ENCODE peak calls at places on chromosomes 4 and X, in nine cellular contexts. One of them, this sample, is unnamed. For H3K4me1, the result is how much of the 10 kb centered on the place peaks cover.

GRCh38 chr4:157222764-157223145 is 2.2 kb downstream of the GRIA2 start:
- DNase-seq in OCI-LY7: no peak
- DNase-seq in neural progenitor cell: no peak
- DNase-seq in colonic mucosa: no peak
- DNase-seq in pancreas: no peak
- DNase-seq in upper lobe of right lung: no peak
- DNase-seq in suprapubic skin: no peak
- DNase-seq in uterus: peak
- DNase-seq in Peyer's patch: peak
- DNase-seq in this sample: no peak

GRCh38 chr4:82282875-82283274 is 90.9 kb downstream of the HNRNPD start:
- DNase-seq in neural progenitor cell: no peak
- DNase-seq in upper lobe of right lung: no peak
- DNase-seq in uterus: no peak
- DNase-seq in Peyer's patch: no peak
- DNase-seq in colonic mucosa: no peak
- DNase-seq in OCI-LY7: no peak
- DNase-seq in pancreas: no peak
- DNase-seq in suprapubic skin: no peak
- DNase-seq in this sample: no peak

GRCh38 chrX:142327182-142327581 is 122.1 kb upstream of the MAGEC2 start:
- DNase-seq in uterus: no peak
- DNase-seq in suprapubic skin: no peak
- DNase-seq in pancreas: no peak
- DNase-seq in Peyer's patch: no peak
- DNase-seq in colonic mucosa: no peak
- DNase-seq in upper lobe of right lung: no peak
- DNase-seq in neural progenitor cell: no peak
- DNase-seq in OCI-LY7: no peak
- DNase-seq in this sample: no peak

GRCh38 chrX:17706676-17707075 is 30.6 kb upstream of the SCML1 start:
- DNase-seq in Peyer's patch: no peak
- DNase-seq in neural progenitor cell: no peak
- DNase-seq in OCI-LY7: no peak
- DNase-seq in upper lobe of right lung: no peak
- DNase-seq in colonic mucosa: no peak
- DNase-seq in suprapubic skin: no peak
- DNase-seq in uterus: no peak
- DNase-seq in pancreas: no peak
- DNase-seq in this sample: no peak

GRCh38 chrX:1587161-1587560 is 4.2 kb upstream of the AKAP17A start:
- DNase-seq in OCI-LY7: peak
- DNase-seq in Peyer's patch: no peak
- DNase-seq in pancreas: no peak
- DNase-seq in upper lobe of right lung: no peak
- DNase-seq in neural progenitor cell: no peak
- DNase-seq in uterus: no peak
- DNase-seq in colonic mucosa: peak
- DNase-seq in suprapubic skin: no peak
- DNase-seq in this sample: no peak

GRCh38 chr4:1990348-1990645 is 18.5 kb downstream of the NELFA start:
- DNase-seq in neural progenitor cell: no peak
- DNase-seq in upper lobe of right lung: peak
- DNase-seq in colonic mucosa: peak
- DNase-seq in Peyer's patch: no peak
- DNase-seq in uterus: no peak
- DNase-seq in OCI-LY7: no peak
- DNase-seq in suprapubic skin: peak
- DNase-seq in pancreas: no peak
- DNase-seq in this sample: no peak

GRCh38 chrX:134173541-134174272 is 63.3 kb upstream of the CCDC160 start:
- DNase-seq in suprapubic skin: no peak
- DNase-seq in Peyer's patch: no peak
- DNase-seq in upper lobe of right lung: no peak
- DNase-seq in OCI-LY7: no peak
- DNase-seq in uterus: no peak
- DNase-seq in neural progenitor cell: peak
- DNase-seq in pancreas: no peak
- DNase-seq in colonic mucosa: no peak
- DNase-seq in this sample: no peak

GRCh38 chr4:9847971-9848764 is 66.7 kb downstream of the DRD5 start:
- DNase-seq in colonic mucosa: no peak
- DNase-seq in Peyer's patch: no peak
- DNase-seq in pancreas: no peak
- DNase-seq in upper lobe of right lung: no peak
- DNase-seq in neural progenitor cell: no peak
- DNase-seq in uterus: no peak
- DNase-seq in OCI-LY7: no peak
- DNase-seq in suprapubic skin: no peak
- DNase-seq in this sample: no peak

GRCh38 chr4:68693325-68694075 is 23.0 kb upstream of the UGT2B15 start:
- DNase-seq in pancreas: no peak
- DNase-seq in colonic mucosa: no peak
- DNase-seq in neural progenitor cell: no peak
- DNase-seq in upper lobe of right lung: no peak
- DNase-seq in Peyer's patch: no peak
- DNase-seq in OCI-LY7: no peak
- DNase-seq in uterus: no peak
- DNase-seq in suprapubic skin: no peak
- DNase-seq in this sample: no peak

GRCh38 chr4:155891058-155891457 is 12.4 kb upstream of the TDO2 start:
- DNase-seq in colonic mucosa: no peak
- DNase-seq in Peyer's patch: no peak
- DNase-seq in pancreas: no peak
- DNase-seq in OCI-LY7: no peak
- DNase-seq in neural progenitor cell: no peak
- DNase-seq in suprapubic skin: no peak
- DNase-seq in uterus: no peak
- DNase-seq in upper lobe of right lung: no peak
- DNase-seq in this sample: no peak

GRCh38 chrX:110317079-110317819 is 636 bp downstream of the AMMECR1 start:
- DNase-seq in pancreas: peak
- DNase-seq in neural progenitor cell: peak
- DNase-seq in suprapubic skin: peak
- DNase-seq in Peyer's patch: peak
- DNase-seq in OCI-LY7: peak
- DNase-seq in uterus: peak
- DNase-seq in upper lobe of right lung: peak
- DNase-seq in colonic mucosa: peak
- DNase-seq in this sample: no peak

GRCh38 chr4:40325406-40326019 is 9.6 kb upstream of the CHRNA9 start:
- DNase-seq in pancreas: peak
- DNase-seq in OCI-LY7: peak
- DNase-seq in upper lobe of right lung: no peak
- DNase-seq in uterus: no peak
- DNase-seq in Peyer's patch: no peak
- DNase-seq in suprapubic skin: no peak
- DNase-seq in neural progenitor cell: peak
- DNase-seq in colonic mucosa: peak
- DNase-seq in this sample: peak

GRCh38 chrX:151675121-151675746 is 20.0 kb upstream of the PRRG3 start:
- DNase-seq in Peyer's patch: no peak
- DNase-seq in pancreas: no peak
- DNase-seq in neural progenitor cell: no peak
- DNase-seq in colonic mucosa: no peak
- DNase-seq in OCI-LY7: no peak
- DNase-seq in suprapubic skin: no peak
- DNase-seq in uterus: no peak
- DNase-seq in upper lobe of right lung: no peak
- DNase-seq in this sample: no peak

GRCh38 chrX:124086411-124086810 is 124.9 kb downstream of the STAG2 start:
- DNase-seq in OCI-LY7: no peak
- DNase-seq in colonic mucosa: no peak
- DNase-seq in upper lobe of right lung: no peak
- DNase-seq in uterus: no peak
- DNase-seq in Peyer's patch: no peak
- DNase-seq in suprapubic skin: no peak
- DNase-seq in neural progenitor cell: no peak
- DNase-seq in pancreas: no peak
- DNase-seq in this sample: no peak

GRCh38 chr4:137768196-137768595 is 235.9 kb upstream of the PCDH18 start:
- DNase-seq in colonic mucosa: no peak
- DNase-seq in pancreas: no peak
- DNase-seq in OCI-LY7: no peak
- DNase-seq in suprapubic skin: no peak
- DNase-seq in upper lobe of right lung: no peak
- DNase-seq in Peyer's patch: no peak
- DNase-seq in uterus: no peak
- DNase-seq in neural progenitor cell: no peak
- DNase-seq in this sample: no peak

GRCh38 chr4:169774466-169775445 is 17.0 kb upstream of the HPF1 start:
- DNase-seq in suprapubic skin: no peak
- DNase-seq in neural progenitor cell: peak
- DNase-seq in upper lobe of right lung: no peak
- DNase-seq in colonic mucosa: no peak
- DNase-seq in Peyer's patch: no peak
- DNase-seq in OCI-LY7: no peak
- DNase-seq in uterus: no peak
- DNase-seq in pancreas: peak
- DNase-seq in this sample: no peak

GRCh38 chr4:8199594-8200301 is 658 bp downstream of the SH3TC1 start:
- DNase-seq in colonic mucosa: no peak
- DNase-seq in suprapubic skin: no peak
- DNase-seq in Peyer's patch: no peak
- DNase-seq in pancreas: peak
- DNase-seq in upper lobe of right lung: peak
- DNase-seq in OCI-LY7: no peak
- DNase-seq in neural progenitor cell: no peak
- DNase-seq in uterus: no peak
- DNase-seq in this sample: no peak
- H3K4me1 ChIP-seq in colonic mucosa: under half
- H3K4me1 ChIP-seq in suprapubic skin: half or more
- H3K4me1 ChIP-seq in Peyer's patch: under half
- H3K4me1 ChIP-seq in pancreas: under half
- H3K4me1 ChIP-seq in upper lobe of right lung: under half
- H3K4me1 ChIP-seq in OCI-LY7: half or more
- H3K4me1 ChIP-seq in neural progenitor cell: under half
- H3K4me1 ChIP-seq in uterus: under half
- H3K4me1 ChIP-seq in this sample: under half

DNA sequence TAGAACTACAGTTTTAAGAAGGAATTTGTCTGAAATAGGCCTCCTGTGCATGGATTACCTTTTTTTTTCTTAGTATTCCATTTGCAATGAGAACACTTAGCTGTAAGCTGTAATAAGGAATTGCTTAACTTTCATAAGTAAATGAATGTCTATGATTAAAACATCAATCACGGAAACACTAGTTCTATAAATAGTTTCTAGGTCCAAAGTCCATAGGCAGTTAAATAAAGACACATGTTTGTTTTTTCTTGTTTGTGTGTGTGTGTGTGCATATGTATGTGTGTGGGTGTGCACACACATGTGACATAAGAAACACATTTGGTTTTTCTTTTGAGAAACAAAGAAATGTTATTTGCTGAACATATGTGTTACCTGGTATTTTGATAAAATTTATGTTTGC is 11.2 kb downstream of the GPRIN3 start:
- DNase-seq in uterus: no peak
- DNase-seq in upper lobe of right lung: no peak
- DNase-seq in OCI-LY7: no peak
- DNase-seq in pancreas: no peak
- DNase-seq in colonic mucosa: no peak
- DNase-seq in Peyer's patch: no peak
- DNase-seq in neural progenitor cell: no peak
- DNase-seq in suprapubic skin: no peak
- DNase-seq in this sample: no peak
- H3K4me1 ChIP-seq in uterus: under half
- H3K4me1 ChIP-seq in upper lobe of right lung: under half
- H3K4me1 ChIP-seq in OCI-LY7: half or more
- H3K4me1 ChIP-seq in pancreas: half or more
- H3K4me1 ChIP-seq in colonic mucosa: under half
- H3K4me1 ChIP-seq in Peyer's patch: half or more
- H3K4me1 ChIP-seq in neural progenitor cell: under half
- H3K4me1 ChIP-seq in suprapubic skin: under half
- H3K4me1 ChIP-seq in this sample: under half

DNA sequence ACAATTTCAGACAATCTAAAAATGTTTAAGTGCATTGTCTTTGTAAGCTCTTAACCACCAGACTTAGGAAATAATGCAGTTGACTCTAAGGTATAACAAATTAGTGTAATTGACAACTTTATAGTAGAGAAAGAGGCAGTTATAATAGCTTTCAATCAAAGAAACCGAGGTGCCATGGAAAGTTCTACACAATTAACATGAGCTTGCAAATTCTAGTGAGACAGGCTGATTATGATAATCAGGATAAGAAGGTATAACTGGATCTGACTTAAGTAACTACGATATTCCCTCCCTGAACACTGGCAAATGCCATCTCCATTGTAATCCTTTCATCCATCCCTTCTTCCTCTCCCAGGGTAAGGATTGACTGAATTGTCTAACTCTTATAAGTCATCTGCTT is 11.4 kb upstream of the KLHL5 start:
- DNase-seq in neural progenitor cell: no peak
- DNase-seq in suprapubic skin: no peak
- DNase-seq in Peyer's patch: no peak
- DNase-seq in colonic mucosa: no peak
- DNase-seq in uterus: no peak
- DNase-seq in upper lobe of right lung: no peak
- DNase-seq in pancreas: no peak
- DNase-seq in OCI-LY7: no peak
- DNase-seq in this sample: no peak
- H3K4me1 ChIP-seq in neural progenitor cell: under half
- H3K4me1 ChIP-seq in suprapubic skin: under half
- H3K4me1 ChIP-seq in Peyer's patch: under half
- H3K4me1 ChIP-seq in colonic mucosa: under half
- H3K4me1 ChIP-seq in uterus: under half
- H3K4me1 ChIP-seq in upper lobe of right lung: under half
- H3K4me1 ChIP-seq in pancreas: under half
- H3K4me1 ChIP-seq in OCI-LY7: under half
- H3K4me1 ChIP-seq in this sample: under half

GRCh38 chr4:186691396-186691795 is 32.3 kb downstream of the FAT1 start:
- DNase-seq in colonic mucosa: no peak
- DNase-seq in Peyer's patch: no peak
- DNase-seq in OCI-LY7: no peak
- DNase-seq in suprapubic skin: no peak
- DNase-seq in upper lobe of right lung: no peak
- DNase-seq in uterus: no peak
- DNase-seq in pancreas: no peak
- DNase-seq in neural progenitor cell: no peak
- DNase-seq in this sample: no peak

GRCh38 chr4:186695392-186695791 is 28.3 kb downstream of the FAT1 start:
- DNase-seq in pancreas: no peak
- DNase-seq in neural progenitor cell: no peak
- DNase-seq in upper lobe of right lung: no peak
- DNase-seq in OCI-LY7: no peak
- DNase-seq in suprapubic skin: no peak
- DNase-seq in colonic mucosa: no peak
- DNase-seq in Peyer's patch: no peak
- DNase-seq in uterus: no peak
- DNase-seq in this sample: no peak

GRCh38 chr4:186693159-186693815 is 30.4 kb downstream of the FAT1 start:
- DNase-seq in pancreas: peak
- DNase-seq in upper lobe of right lung: peak
- DNase-seq in OCI-LY7: no peak
- DNase-seq in neural progenitor cell: no peak
- DNase-seq in Peyer's patch: no peak
- DNase-seq in uterus: peak
- DNase-seq in suprapubic skin: peak
- DNase-seq in colonic mucosa: peak
- DNase-seq in this sample: peak

GRCh38 chr4:186698028-186698427 is 25.6 kb downstream of the FAT1 start:
- DNase-seq in uterus: no peak
- DNase-seq in neural progenitor cell: no peak
- DNase-seq in colonic mucosa: no peak
- DNase-seq in OCI-LY7: no peak
- DNase-seq in suprapubic skin: no peak
- DNase-seq in pancreas: no peak
- DNase-seq in upper lobe of right lung: no peak
- DNase-seq in Peyer's patch: no peak
- DNase-seq in this sample: no peak

GRCh38 chr4:186693894-186694293 is 29.8 kb downstream of the FAT1 start:
- DNase-seq in suprapubic skin: no peak
- DNase-seq in upper lobe of right lung: no peak
- DNase-seq in uterus: no peak
- DNase-seq in OCI-LY7: no peak
- DNase-seq in colonic mucosa: no peak
- DNase-seq in pancreas: no peak
- DNase-seq in Peyer's patch: no peak
- DNase-seq in neural progenitor cell: no peak
- DNase-seq in this sample: no peak
- H3K4me1 ChIP-seq in suprapubic skin: under half
- H3K4me1 ChIP-seq in upper lobe of right lung: under half
- H3K4me1 ChIP-seq in uterus: under half
- H3K4me1 ChIP-seq in OCI-LY7: under half
- H3K4me1 ChIP-seq in colonic mucosa: under half
- H3K4me1 ChIP-seq in pancreas: under half
- H3K4me1 ChIP-seq in Peyer's patch: under half
- H3K4me1 ChIP-seq in neural progenitor cell: under half
- H3K4me1 ChIP-seq in this sample: under half

This sample was measured in breast epithelium.